ENCODE peak calls at places on chromosomes 13 and 19, in four cellular contexts. Y is mesothelial cell of epicardium; N is stimulated activated CD8-positive, alpha-beta memory T cell treated with anti-CD3 and anti-CD28 coated beads, Interleukin-4, amount 100 ng/mL, for 24 hours; T is brain microvascular endothelial cell. O is an unnamed sample.

GRCh38 chr19:52626915-52627314 is 11.2 kb downstream of the ZNF83 start:
- DNase-seq in Y (no peak), N (no peak), T (no peak), O (no peak)

GRCh38 chr19:16542894-16543498 is 759 bp upstream of the CHERP start:
- DNase-seq in Y (no peak), N (no peak), T (peak), O (no peak)

GRCh38 chr13:32165791-32166190 is 134.2 kb downstream of the FRY start:
- DNase-seq in Y (no peak), N (no peak), T (no peak), O (no peak)

GRCh38 chr13:33401238-33401637 is 115.7 kb upstream of the STARD13 start:
- DNase-seq in Y (no peak), N (no peak), T (no peak), O (no peak)

GRCh38 chr19:58305932-58306323 is 751 bp downstream of the ERVK3-1 start:
- DNase-seq in Y (no peak), N (no peak), T (no peak), O (no peak)

GRCh38 chr13:52737900-52738299 is 1.7 kb downstream of the CNMD start:
- DNase-seq in Y (no peak), N (no peak), T (no peak), O (no peak)

GRCh38 chr19:45782820-45783785 is 813 bp upstream of the DMPK start:
- DNase-seq in Y (no peak), N (no peak), T (peak), O (no peak)

GRCh38 chr19:1567116-1567847 is 843 bp downstream of the MEX3D start:
- DNase-seq in Y (no peak), N (no peak), T (peak), O (no peak)

GRCh38 chr13:27797228-27797624 is 4.9 kb downstream of the GSX1 start:
- DNase-seq in Y (no peak), N (no peak), T (peak), O (no peak)

GRCh38 chr19:44644391-44645016 is 794 bp downstream of the PVR start:
- DNase-seq in Y (no peak), N (no peak), T (no peak), O (no peak)